ENCODE peak calls at places on chromosomes 4 and X, in ten cellular contexts. M is esophagus squamous epithelium, E is neural progenitor cell, D is right lobe of liver, B is suprapubic skin, U is endodermal cell, X is ascending aorta, Q is hepatocyte, V is spleen, T is astrocyte. S is an unnamed sample.

GRCh38 chr4:184506527-184507121 is 32.3 kb upstream of the IRF2 start:
- DNase-seq in M (peak; percentile 14), E (no peak), D (no peak), B (no peak), U (peak; percentile 70), X (no peak), Q (no peak), V (peak; percentile 89), T (no peak), S (no peak)

GRCh38 chrX:46317158-46317557 is 228.1 kb downstream of the ZNF674 start:
- DNase-seq in M (no peak), E (no peak), D (no peak), B (no peak), U (no peak), X (no peak), Q (no peak), V (no peak), T (no peak), S (no peak)

GRCh38 chr4:88185916-88186315 is 27.5 kb upstream of the ABCG2 start:
- DNase-seq in M (no peak), E (no peak), D (no peak), B (no peak), U (no peak), X (no peak), Q (no peak), V (no peak), T (peak; percentile 56), S (no peak)

GRCh38 chr4:2837904-2838496 is 5.6 kb upstream of the ADD1 start:
- DNase-seq in M (no peak), E (no peak), D (peak; percentile 50), B (no peak), U (peak; percentile 42), X (peak; percentile 81), Q (peak; percentile 11), V (peak; percentile 94), T (no peak), S (peak; percentile 65)

GRCh38 chr4:16226816-16227461 is 668 bp upstream of the TAPT1 start:
- DNase-seq in M (no peak), E (peak; percentile 75), D (peak; percentile 76), B (peak; percentile 76), U (peak; percentile 87), X (peak; percentile 79), Q (peak; percentile 69), V (peak; percentile 91), T (peak; percentile 19), S (peak; percentile 84)

GRCh38 chr4:166323250-166323649 is 450.2 kb downstream of the TLL1 start:
- DNase-seq in M (no peak), E (no peak), D (no peak), B (no peak), U (no peak), X (no peak), Q (no peak), V (no peak), T (no peak), S (no peak)

GRCh38 chr4:142474398-142475087 is 371.6 kb downstream of the INPP4B start:
- DNase-seq in M (no peak), E (no peak), D (no peak), B (no peak), U (no peak), X (no peak), Q (no peak), V (no peak), T (peak; percentile 22), S (no peak)

GRCh38 chr4:151021637-151022334 is 6.7 kb upstream of the LRBA start:
- DNase-seq in M (no peak), E (no peak), D (no peak), B (no peak), U (no peak), X (no peak), Q (no peak), V (no peak), T (no peak), S (no peak)

GRCh38 chr4:73520821-73521220 is 39.3 kb downstream of the AFM start:
- DNase-seq in M (no peak), E (peak; percentile 56), D (no peak), B (no peak), U (peak; percentile 93), X (no peak), Q (peak; percentile 12), V (no peak), T (peak; percentile 56), S (no peak)

GRCh38 chr4:36374836-36375511 is 93.6 kb downstream of the DTHD1 start:
- DNase-seq in M (no peak), E (no peak), D (no peak), B (no peak), U (no peak), X (no peak), Q (no peak), V (peak; percentile 68), T (no peak), S (no peak)

GRCh38 chrX:104668550-104668949 is 102.6 kb downstream of the IL1RAPL2 start:
- DNase-seq in M (no peak), E (peak; percentile 14), D (no peak), B (no peak), U (no peak), X (no peak), Q (peak; percentile 20), V (no peak), T (peak; percentile 26), S (no peak)

GRCh38 chr4:89939994-89940393 is 45.3 kb downstream of the MMRN1 start:
- DNase-seq in M (no peak), E (no peak), D (no peak), B (no peak), U (no peak), X (no peak), Q (peak; percentile 12), V (no peak), T (peak; percentile 11), S (no peak)

DNA sequence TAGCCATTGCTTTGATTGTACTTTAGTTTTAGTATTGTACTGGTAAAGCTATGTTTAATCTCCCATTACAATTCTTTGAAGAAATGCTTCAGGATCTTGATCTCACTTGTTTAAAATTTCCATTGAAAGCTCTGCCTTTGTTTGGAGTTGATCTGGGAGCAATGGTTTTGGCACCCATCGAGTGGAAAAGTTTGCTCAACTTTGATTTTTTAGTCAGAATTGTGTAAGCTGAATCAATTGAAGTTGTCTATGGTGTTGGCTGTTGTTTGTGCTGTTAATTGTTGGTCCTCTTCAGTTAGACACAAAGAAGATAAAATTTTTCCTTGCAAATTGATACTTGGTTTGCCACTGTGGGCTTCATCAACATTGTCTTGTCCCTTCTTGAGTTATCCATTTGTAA is 99.8 kb upstream of the ADAD1 start:
- DNase-seq in M (no peak), E (no peak), D (no peak), B (no peak), U (no peak), X (no peak), Q (no peak), V (no peak), T (no peak), S (no peak)
- H3K27ac ChIP-seq in M (no peak overlapping the region), E (no peak overlapping the region), D (no peak overlapping the region), B (no peak overlapping the region), U (no peak overlapping the region), X (no peak overlapping the region), Q (no peak overlapping the region), V (no peak overlapping the region), T (no peak overlapping the region), S (no peak overlapping the region)

DNA sequence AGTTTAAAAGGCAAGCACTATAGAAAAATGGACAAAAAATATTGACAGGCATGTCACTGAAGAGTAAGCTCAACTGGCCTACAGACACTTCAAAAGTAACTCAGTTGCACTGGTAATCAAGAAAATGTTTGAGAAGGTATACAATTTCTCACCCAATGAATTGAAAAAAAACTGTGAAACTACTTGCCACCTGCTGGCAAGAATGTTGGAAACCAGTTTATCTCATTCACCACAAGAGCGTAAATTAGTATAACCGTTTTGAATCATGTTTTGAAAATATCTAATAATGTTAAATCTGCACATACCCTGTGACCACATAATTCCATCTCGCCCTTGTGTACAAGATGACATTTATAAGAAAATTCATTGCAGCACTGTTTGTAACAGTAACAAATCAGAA is 31.7 kb downstream of the TXK start:
- DNase-seq in M (no peak), E (no peak), D (no peak), B (no peak), U (no peak), X (no peak), Q (no peak), V (no peak), T (no peak), S (no peak)
- TF ChIP-seq CTCF in M (no peak), E (peak; percentile 28), D (no peak), B (no peak), U (peak; percentile 59), X (no peak), Q (peak; percentile 9), V (no peak), T (peak; percentile 14), S (no peak)

DNA sequence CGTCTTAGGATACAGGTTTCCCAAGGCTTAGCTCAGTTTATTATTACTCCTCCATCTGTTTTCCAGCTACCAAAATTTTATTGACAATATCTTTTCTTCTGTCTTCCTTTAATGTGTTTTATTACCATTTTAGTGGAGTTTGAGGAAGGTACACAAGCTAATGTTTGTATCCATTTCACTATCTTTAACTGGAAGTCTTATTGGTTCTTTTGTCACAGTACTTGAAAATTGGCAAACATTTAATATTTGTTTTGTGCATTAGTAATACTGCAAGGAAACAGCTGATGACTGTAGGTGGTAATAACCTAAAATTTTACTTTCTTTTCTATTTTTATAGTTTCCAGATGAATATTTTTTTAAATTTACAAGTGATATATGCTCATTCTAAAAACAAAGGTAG is 9.3 kb upstream of the ARL9 start:
- DNase-seq in M (no peak), E (no peak), D (no peak), B (no peak), U (no peak), X (no peak), Q (no peak), V (no peak), T (no peak), S (no peak)
- H3K27ac ChIP-seq in M (no peak overlapping the region), E (no peak overlapping the region), D (no peak overlapping the region), B (no peak overlapping the region), U (no peak overlapping the region), X (no peak overlapping the region), Q (no peak overlapping the region), V (no peak overlapping the region), T (no peak overlapping the region), S (no peak overlapping the region)

DNA sequence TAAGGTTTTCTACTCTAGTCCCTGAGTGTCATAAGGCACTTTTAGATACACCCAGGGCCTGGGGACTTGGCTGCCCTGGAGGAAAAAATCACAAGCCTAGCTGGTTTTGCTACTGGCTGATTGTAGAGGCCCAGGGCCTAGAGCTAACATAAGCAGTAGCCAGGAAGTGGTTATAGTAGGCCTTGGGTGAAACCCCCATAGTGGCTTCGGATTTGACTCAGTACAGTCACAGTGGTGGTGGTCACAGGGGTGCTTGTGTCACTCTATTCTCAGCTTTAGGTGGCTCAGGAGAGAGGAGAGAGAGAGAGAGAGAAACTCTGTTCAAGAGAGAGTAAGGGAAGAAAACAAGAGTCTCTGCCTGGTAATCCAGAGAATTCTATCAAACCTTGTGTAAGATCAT is 194.5 kb upstream of the EDA2R start:
- DNase-seq in M (no peak), E (no peak), D (no peak), B (no peak), U (no peak), X (no peak), Q (no peak), V (no peak), T (no peak), S (no peak)
- TF ChIP-seq CTCF in M (no peak), E (no peak), D (no peak), B (no peak), U (no peak), X (no peak), Q (no peak), V (no peak), T (no peak), S (no peak)

GRCh38 chrX:97498093-97498492 is 614.4 kb downstream of the RPA4 start:
- DNase-seq in M (no peak), E (no peak), D (no peak), B (no peak), U (no peak), X (no peak), Q (no peak), V (no peak), T (no peak), S (no peak)
- H3K27ac ChIP-seq in M (no peak overlapping the region), E (no peak overlapping the region), D (no peak overlapping the region), B (no peak overlapping the region), U (no peak overlapping the region), X (no peak overlapping the region), Q (no peak overlapping the region), V (no peak overlapping the region), T (no peak overlapping the region), S (no peak overlapping the region)

S was measured in upper lobe of right lung.